ENCODE peak calls at places on chromosomes 2 and 18, in four cellular contexts. C, J, G and D are unnamed samples.

GRCh38 chr2:54512663-54513363 is 56.7 kb downstream of the SPTBN1 start:
- DNase-seq in C (no peak), J (no peak), G (no peak), D (no peak)

GRCh38 chr18:25675123-25675850 is 323.3 kb upstream of the ZNF521 start:
- DNase-seq in C (no peak), J (no peak), G (no peak), D (no peak)

GRCh38 chr18:49461602-49461977 is 1.1 kb upstream of the DYM start:
- DNase-seq in G (no peak), C (no peak), J (no peak), D (no peak)

GRCh38 chr2:46273919-46274318 is 23.3 kb upstream of the EPAS1 start:
- DNase-seq in C (peak; percentile 44), J (no peak), G (no peak), D (no peak)

GRCh38 chr2:96260404-96261260 is 5.2 kb downstream of the TMEM127 start:
- DNase-seq in G (peak; percentile 55), C (peak; percentile 89), J (peak; percentile 16), D (peak; percentile 91)

GRCh38 chr2:69292326-69292725 is 94.7 kb downstream of the GFPT1 start:
- DNase-seq in G (no peak), C (no peak), J (no peak), D (no peak)

GRCh38 chr2:57842531-57842930 is 204.1 kb upstream of the VRK2 start:
- DNase-seq in C (no peak), G (no peak), J (no peak), D (peak; percentile 10)

GRCh38 chr2:200039847-200040246 is 84.5 kb downstream of the MAIP1 start:
- DNase-seq in J (no peak), G (no peak), C (no peak), D (peak; percentile 59)

GRCh38 chr18:24536326-24536725 is 75.9 kb downstream of the HRH4 start:
- DNase-seq in C (no peak), G (no peak), J (no peak), D (no peak)

GRCh38 chr18:58847383-58848071 is 17.1 kb upstream of the ZNF532 start:
- DNase-seq in J (no peak), G (peak; percentile 44), C (peak; percentile 49), D (no peak)

GRCh38 chr2:160667811-160668210 is 174.2 kb upstream of the RBMS1 start:
- DNase-seq in G (no peak), J (no peak), C (no peak), D (peak; percentile 8)

GRCh38 chr18:75141166-75141565 is 67.8 kb downstream of the PTGR3 start:
- DNase-seq in J (no peak), G (no peak), C (no peak), D (no peak)

GRCh38 chr2:102063360-102063947 is 71.7 kb downstream of the IL1R2 start:
- DNase-seq in J (no peak), G (peak; percentile 69), C (no peak), D (peak; percentile 48)

GRCh38 chr2:37585982-37586621 is 85.3 kb downstream of the CDC42EP3 start:
- DNase-seq in C (no peak), G (no peak), J (peak; percentile 80), D (peak; percentile 94)

GRCh38 chr18:47484068-47484467 is 232.6 kb upstream of the SKOR2 start:
- DNase-seq in G (no peak), J (no peak), C (no peak), D (no peak)

GRCh38 chr2:235749121-235749780 is 255.4 kb downstream of the AGAP1 start:
- DNase-seq in J (no peak), C (no peak), G (no peak), D (peak; percentile 53)